ENCODE peak calls at places on chromosomes 12 and 14, in eight cellular contexts. One of them, this sample, is unnamed.
A peak's percentile ranks its signal among the peaks of the same experiment; 100 is the strongest.

GRCh38 chr14:99735189-99736135 is 51.4 kb downstream of the CYP46A1 start:
- DNase-seq in CD8-positive, alpha-beta memory T cell: no peak
- DNase-seq in H1: no peak
- DNase-seq in astrocyte: no peak
- DNase-seq in heart right ventricle: peak; percentile 1
- DNase-seq in adrenal gland: no peak
- DNase-seq in cardiac muscle cell: no peak
- DNase-seq in heart left ventricle: no peak
- DNase-seq in this sample: no peak

GRCh38 chr14:75084513-75084912 is 15.1 kb downstream of the ZC2HC1C start:
- DNase-seq in CD8-positive, alpha-beta memory T cell: no peak
- DNase-seq in H1: no peak
- DNase-seq in astrocyte: no peak
- DNase-seq in heart right ventricle: no peak
- DNase-seq in adrenal gland: no peak
- DNase-seq in cardiac muscle cell: no peak
- DNase-seq in heart left ventricle: no peak
- DNase-seq in this sample: no peak

GRCh38 chr12:132653567-132654290 is 33.4 kb downstream of the POLE start:
- DNase-seq in CD8-positive, alpha-beta memory T cell: no peak
- DNase-seq in H1: no peak
- DNase-seq in astrocyte: peak; percentile 30
- DNase-seq in heart right ventricle: no peak
- DNase-seq in adrenal gland: no peak
- DNase-seq in cardiac muscle cell: no peak
- DNase-seq in heart left ventricle: no peak
- DNase-seq in this sample: no peak

GRCh38 chr12:16385779-16386646 is 38.6 kb downstream of the MGST1 start:
- DNase-seq in CD8-positive, alpha-beta memory T cell: no peak
- DNase-seq in H1: no peak
- DNase-seq in astrocyte: peak; percentile 69
- DNase-seq in heart right ventricle: peak; percentile 16
- DNase-seq in adrenal gland: peak; percentile 53
- DNase-seq in cardiac muscle cell: peak; percentile 77
- DNase-seq in heart left ventricle: peak; percentile 10
- DNase-seq in this sample: peak; percentile 19

GRCh38 chr14:95485222-95485819 is 31.1 kb downstream of the SYNE3 start:
- DNase-seq in CD8-positive, alpha-beta memory T cell: no peak
- DNase-seq in H1: no peak
- DNase-seq in astrocyte: no peak
- DNase-seq in heart right ventricle: no peak
- DNase-seq in adrenal gland: no peak
- DNase-seq in cardiac muscle cell: no peak
- DNase-seq in heart left ventricle: no peak
- DNase-seq in this sample: no peak

GRCh38 chr12:8742501-8742900 is 44.7 kb downstream of the RIMKLB start:
- DNase-seq in CD8-positive, alpha-beta memory T cell: no peak
- DNase-seq in H1: no peak
- DNase-seq in astrocyte: peak; percentile 73
- DNase-seq in heart right ventricle: no peak
- DNase-seq in adrenal gland: peak; percentile 31
- DNase-seq in cardiac muscle cell: no peak
- DNase-seq in heart left ventricle: no peak
- DNase-seq in this sample: peak; percentile 85

GRCh38 chr12:53190108-53190729 is 9.5 kb upstream of the CSAD start:
- DNase-seq in CD8-positive, alpha-beta memory T cell: peak; percentile 40
- DNase-seq in H1: no peak
- DNase-seq in astrocyte: peak; percentile 37
- DNase-seq in heart right ventricle: peak; percentile 37
- DNase-seq in adrenal gland: peak; percentile 70
- DNase-seq in cardiac muscle cell: peak; percentile 53
- DNase-seq in heart left ventricle: no peak
- DNase-seq in this sample: peak; percentile 70

GRCh38 chr14:47675489-47676300 is at the start of gene MDGA2:
- DNase-seq in CD8-positive, alpha-beta memory T cell: no peak
- DNase-seq in H1: peak; percentile 54
- DNase-seq in astrocyte: peak; percentile 22
- DNase-seq in heart right ventricle: no peak
- DNase-seq in adrenal gland: no peak
- DNase-seq in cardiac muscle cell: peak; percentile 71
- DNase-seq in heart left ventricle: no peak
- DNase-seq in this sample: peak; percentile 42

GRCh38 chr14:31270196-31270772 is 62.7 kb upstream of the HECTD1 start:
- DNase-seq in CD8-positive, alpha-beta memory T cell: no peak
- DNase-seq in H1: no peak
- DNase-seq in astrocyte: no peak
- DNase-seq in heart right ventricle: no peak
- DNase-seq in adrenal gland: peak; percentile 29
- DNase-seq in cardiac muscle cell: no peak
- DNase-seq in heart left ventricle: no peak
- DNase-seq in this sample: peak; percentile 26

GRCh38 chr12:59075141-59075540 is 154.8 kb upstream of the LRIG3 start:
- DNase-seq in CD8-positive, alpha-beta memory T cell: no peak
- DNase-seq in H1: no peak
- DNase-seq in astrocyte: no peak
- DNase-seq in heart right ventricle: no peak
- DNase-seq in adrenal gland: no peak
- DNase-seq in cardiac muscle cell: no peak
- DNase-seq in heart left ventricle: no peak
- DNase-seq in this sample: no peak

GRCh38 chr12:66960704-66961690 is 282.1 kb upstream of the GRIP1 start:
- DNase-seq in CD8-positive, alpha-beta memory T cell: no peak
- DNase-seq in H1: no peak
- DNase-seq in astrocyte: no peak
- DNase-seq in heart right ventricle: no peak
- DNase-seq in adrenal gland: no peak
- DNase-seq in cardiac muscle cell: no peak
- DNase-seq in heart left ventricle: no peak
- DNase-seq in this sample: no peak

GRCh38 chr12:98320026-98320425 is 195.4 kb upstream of the TMPO start:
- DNase-seq in CD8-positive, alpha-beta memory T cell: no peak
- DNase-seq in H1: no peak
- DNase-seq in astrocyte: peak; percentile 71
- DNase-seq in heart right ventricle: no peak
- DNase-seq in adrenal gland: no peak
- DNase-seq in cardiac muscle cell: no peak
- DNase-seq in heart left ventricle: no peak
- DNase-seq in this sample: peak; percentile 28

GRCh38 chr12:76032043-76032981 is 736 bp upstream of the PHLDA1 start:
- DNase-seq in CD8-positive, alpha-beta memory T cell: no peak
- DNase-seq in H1: no peak
- DNase-seq in astrocyte: peak; percentile 71
- DNase-seq in heart right ventricle: peak; percentile 58
- DNase-seq in adrenal gland: peak; percentile 71
- DNase-seq in cardiac muscle cell: peak; percentile 45
- DNase-seq in heart left ventricle: peak; percentile 49
- DNase-seq in this sample: peak; percentile 57

GRCh38 chr12:46219892-46220655 is 48.8 kb downstream of the SLC38A1 start:
- DNase-seq in CD8-positive, alpha-beta memory T cell: peak; percentile 76
- DNase-seq in H1: no peak
- DNase-seq in astrocyte: peak; percentile 91
- DNase-seq in heart right ventricle: no peak
- DNase-seq in adrenal gland: peak; percentile 26
- DNase-seq in cardiac muscle cell: no peak
- DNase-seq in heart left ventricle: no peak
- DNase-seq in this sample: peak; percentile 66

GRCh38 chr12:97194551-97194950 is 268.1 kb upstream of the RMST start:
- DNase-seq in CD8-positive, alpha-beta memory T cell: no peak
- DNase-seq in H1: no peak
- DNase-seq in astrocyte: peak; percentile 19
- DNase-seq in heart right ventricle: no peak
- DNase-seq in adrenal gland: no peak
- DNase-seq in cardiac muscle cell: no peak
- DNase-seq in heart left ventricle: no peak
- DNase-seq in this sample: no peak

GRCh38 chr14:97779140-97779539 is 982.0 kb downstream of the VRK1 start:
- DNase-seq in CD8-positive, alpha-beta memory T cell: no peak
- DNase-seq in H1: no peak
- DNase-seq in astrocyte: no peak
- DNase-seq in heart right ventricle: no peak
- DNase-seq in adrenal gland: no peak
- DNase-seq in cardiac muscle cell: no peak
- DNase-seq in heart left ventricle: no peak
- DNase-seq in this sample: no peak

GRCh38 chr12:104336115-104336514 is 32.6 kb downstream of the EID3 start:
- DNase-seq in CD8-positive, alpha-beta memory T cell: no peak
- DNase-seq in H1: no peak
- DNase-seq in astrocyte: no peak
- DNase-seq in heart right ventricle: no peak
- DNase-seq in adrenal gland: no peak
- DNase-seq in cardiac muscle cell: no peak
- DNase-seq in heart left ventricle: no peak
- DNase-seq in this sample: no peak

GRCh38 chr12:123431951-123432886 is 4.3 kb downstream of the RILPL2 start:
- DNase-seq in CD8-positive, alpha-beta memory T cell: no peak
- DNase-seq in H1: no peak
- DNase-seq in astrocyte: no peak
- DNase-seq in heart right ventricle: no peak
- DNase-seq in adrenal gland: no peak
- DNase-seq in cardiac muscle cell: no peak
- DNase-seq in heart left ventricle: no peak
- DNase-seq in this sample: no peak
- H3K4me3 ChIP-seq in CD8-positive, alpha-beta memory T cell: peak overlapping the region; percentile 31
- H3K4me3 ChIP-seq in H1: no peak overlapping the region
- H3K4me3 ChIP-seq in astrocyte: no peak overlapping the region
- H3K4me3 ChIP-seq in heart right ventricle: peak overlapping the region; percentile 25
- H3K4me3 ChIP-seq in adrenal gland: no peak overlapping the region
- H3K4me3 ChIP-seq in cardiac muscle cell: no peak overlapping the region
- H3K4me3 ChIP-seq in heart left ventricle: peak overlapping the region; percentile 5
- H3K4me3 ChIP-seq in this sample: no peak overlapping the region

GRCh38 chr14:105466491-105467248 is 8.0 kb upstream of the CRIP2 start:
- DNase-seq in CD8-positive, alpha-beta memory T cell: no peak
- DNase-seq in H1: no peak
- DNase-seq in astrocyte: no peak
- DNase-seq in heart right ventricle: peak; percentile 74
- DNase-seq in adrenal gland: no peak
- DNase-seq in cardiac muscle cell: no peak
- DNase-seq in heart left ventricle: peak; percentile 83
- DNase-seq in this sample: no peak

GRCh38 chr14:105467942-105468471 is 6.6 kb upstream of the CRIP2 start:
- DNase-seq in CD8-positive, alpha-beta memory T cell: no peak
- DNase-seq in H1: no peak
- DNase-seq in astrocyte: no peak
- DNase-seq in heart right ventricle: no peak
- DNase-seq in adrenal gland: no peak
- DNase-seq in cardiac muscle cell: no peak
- DNase-seq in heart left ventricle: no peak
- DNase-seq in this sample: no peak

GRCh38 chr14:105468621-105469241 is 5.9 kb upstream of the CRIP2 start:
- DNase-seq in CD8-positive, alpha-beta memory T cell: no peak
- DNase-seq in H1: no peak
- DNase-seq in astrocyte: no peak
- DNase-seq in heart right ventricle: peak; percentile 61
- DNase-seq in adrenal gland: no peak
- DNase-seq in cardiac muscle cell: no peak
- DNase-seq in heart left ventricle: peak; percentile 64
- DNase-seq in this sample: peak; percentile 78

GRCh38 chr14:105465209-105466031 is 9.2 kb upstream of the CRIP2 start:
- DNase-seq in CD8-positive, alpha-beta memory T cell: no peak
- DNase-seq in H1: no peak
- DNase-seq in astrocyte: no peak
- DNase-seq in heart right ventricle: peak; percentile 82
- DNase-seq in adrenal gland: no peak
- DNase-seq in cardiac muscle cell: peak; percentile 77
- DNase-seq in heart left ventricle: peak; percentile 77
- DNase-seq in this sample: no peak

GRCh38 chr14:105467249-105467941 is 7.2 kb upstream of the CRIP2 start:
- DNase-seq in CD8-positive, alpha-beta memory T cell: no peak
- DNase-seq in H1: no peak
- DNase-seq in astrocyte: no peak
- DNase-seq in heart right ventricle: no peak
- DNase-seq in adrenal gland: no peak
- DNase-seq in cardiac muscle cell: no peak
- DNase-seq in heart left ventricle: no peak
- DNase-seq in this sample: no peak
- H3K36me3 ChIP-seq in CD8-positive, alpha-beta memory T cell: no peaks in the 10 kb centered on the region
- H3K36me3 ChIP-seq in H1: peaks cover 24% of the 10 kb centered on the region
- H3K36me3 ChIP-seq in astrocyte: peaks cover 2% of the 10 kb centered on the region
- H3K36me3 ChIP-seq in heart right ventricle: no peaks in the 10 kb centered on the region
- H3K36me3 ChIP-seq in adrenal gland: no peaks in the 10 kb centered on the region
- H3K36me3 ChIP-seq in cardiac muscle cell: peaks cover 30% of the 10 kb centered on the region
- H3K36me3 ChIP-seq in heart left ventricle: no peaks in the 10 kb centered on the region
- H3K36me3 ChIP-seq in this sample: peaks cover 9% of the 10 kb centered on the region

GRCh38 chr12:49546481-49546880 is 7.7 kb downstream of the KCNH3 start:
- DNase-seq in CD8-positive, alpha-beta memory T cell: no peak
- DNase-seq in H1: no peak
- DNase-seq in astrocyte: no peak
- DNase-seq in heart right ventricle: no peak
- DNase-seq in adrenal gland: no peak
- DNase-seq in cardiac muscle cell: no peak
- DNase-seq in heart left ventricle: no peak
- DNase-seq in this sample: no peak

GRCh38 chr12:49549735-49550710 is 11.2 kb downstream of the KCNH3 start:
- DNase-seq in CD8-positive, alpha-beta memory T cell: no peak
- DNase-seq in H1: no peak
- DNase-seq in astrocyte: no peak
- DNase-seq in heart right ventricle: no peak
- DNase-seq in adrenal gland: no peak
- DNase-seq in cardiac muscle cell: no peak
- DNase-seq in heart left ventricle: no peak
- DNase-seq in this sample: no peak

GRCh38 chr12:49547090-49547690 is 8.4 kb downstream of the KCNH3 start:
- DNase-seq in CD8-positive, alpha-beta memory T cell: no peak
- DNase-seq in H1: no peak
- DNase-seq in astrocyte: no peak
- DNase-seq in heart right ventricle: no peak
- DNase-seq in adrenal gland: no peak
- DNase-seq in cardiac muscle cell: no peak
- DNase-seq in heart left ventricle: no peak
- DNase-seq in this sample: no peak

GRCh38 chr12:49548822-49549648 is 10.2 kb downstream of the KCNH3 start:
- DNase-seq in CD8-positive, alpha-beta memory T cell: no peak
- DNase-seq in H1: no peak
- DNase-seq in astrocyte: no peak
- DNase-seq in heart right ventricle: no peak
- DNase-seq in adrenal gland: no peak
- DNase-seq in cardiac muscle cell: peak; percentile 53
- DNase-seq in heart left ventricle: no peak
- DNase-seq in this sample: no peak

DNA sequence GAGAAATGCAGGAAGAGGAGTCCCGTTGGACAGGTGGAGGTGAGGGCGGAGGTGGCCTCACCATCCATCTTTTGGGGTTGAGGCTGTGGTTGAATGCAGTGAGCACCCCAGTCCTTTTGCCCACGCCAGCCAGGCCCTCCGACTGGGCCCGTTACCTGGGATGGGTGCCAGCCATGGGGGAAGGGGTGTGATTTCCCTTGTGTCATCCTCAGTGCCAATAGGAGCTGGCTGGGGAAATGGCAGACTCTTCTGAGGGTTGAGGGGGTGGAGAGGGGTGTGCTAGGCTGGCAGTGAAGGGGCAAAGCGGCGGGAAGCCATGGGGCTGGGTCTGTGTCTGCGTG is 9.6 kb downstream of the KCNH3 start:
- DNase-seq in CD8-positive, alpha-beta memory T cell: no peak
- DNase-seq in H1: no peak
- DNase-seq in astrocyte: no peak
- DNase-seq in heart right ventricle: no peak
- DNase-seq in adrenal gland: no peak
- DNase-seq in cardiac muscle cell: no peak
- DNase-seq in heart left ventricle: no peak
- DNase-seq in this sample: no peak
- H3K27me3 ChIP-seq in CD8-positive, alpha-beta memory T cell: peaks cover 9% of the 10 kb centered on the region
- H3K27me3 ChIP-seq in H1: peaks cover 16% of the 10 kb centered on the region
- H3K27me3 ChIP-seq in astrocyte: peaks cover 37% of the 10 kb centered on the region
- H3K27me3 ChIP-seq in heart right ventricle: peaks cover 61% of the 10 kb centered on the region
- H3K27me3 ChIP-seq in adrenal gland: peaks cover 4% of the 10 kb centered on the region
- H3K27me3 ChIP-seq in cardiac muscle cell: peaks cover 90% of the 10 kb centered on the region
- H3K27me3 ChIP-seq in heart left ventricle: peaks cover 13% of the 10 kb centered on the region
- H3K27me3 ChIP-seq in this sample: no peaks in the 10 kb centered on the region

GRCh38 chr14:69571879-69572633 is 2.6 kb downstream of the CCDC177 start:
- DNase-seq in CD8-positive, alpha-beta memory T cell: no peak
- DNase-seq in H1: no peak
- DNase-seq in astrocyte: no peak
- DNase-seq in heart right ventricle: no peak
- DNase-seq in adrenal gland: no peak
- DNase-seq in cardiac muscle cell: peak; percentile 72
- DNase-seq in heart left ventricle: no peak
- DNase-seq in this sample: peak; percentile 37
- H3K4me3 ChIP-seq in CD8-positive, alpha-beta memory T cell: no peak overlapping the region
- H3K4me3 ChIP-seq in H1: peak overlapping the region; percentile 14
- H3K4me3 ChIP-seq in astrocyte: no peak overlapping the region
- H3K4me3 ChIP-seq in heart right ventricle: peak overlapping the region; percentile 44
- H3K4me3 ChIP-seq in adrenal gland: no peak overlapping the region
- H3K4me3 ChIP-seq in cardiac muscle cell: peak overlapping the region; percentile 24
- H3K4me3 ChIP-seq in heart left ventricle: peak overlapping the region; percentile 37
- H3K4me3 ChIP-seq in this sample: no peak overlapping the region